ENCODE peak calls at places on chromosomes 7 and 10, in ten cellular contexts. M is SK-N-SH; B is CD4-positive, alpha-beta memory T cell; W is WERI-Rb-1; L is H1; R is PC-9; J is pancreas; P is HCT116; N is adrenal gland; G is Peyer's patch. D is an unnamed sample.

GRCh38 chr7:26199301-26200112 is 1.0 kb downstream of the HNRNPA2B1 start:
- DNase-seq in L (no peak), R (no peak), G (peak; percentile 88), J (peak; percentile 73), M (peak; percentile 61), N (peak; percentile 77), W (peak; percentile 62), P (no peak), B (peak; percentile 78), D (peak; percentile 86)

GRCh38 chr7:107150375-107151073 is 18.3 kb upstream of the HBP1 start:
- DNase-seq in R (peak; percentile 70), B (peak; percentile 74), P (peak; percentile 51), N (peak; percentile 91), W (peak; percentile 61), J (peak; percentile 62), L (peak; percentile 71), M (peak; percentile 49), G (peak; percentile 92), D (peak; percentile 72)

GRCh38 chr10:50497758-50498157 is 126.0 kb downstream of the SGMS1 start:
- DNase-seq in P (no peak), R (no peak), M (no peak), B (no peak), L (no peak), G (no peak), W (no peak), J (no peak), N (no peak), D (no peak)

GRCh38 chr10:48681749-48682148 is 2.9 kb upstream of the WDFY4 start:
- DNase-seq in N (no peak), M (no peak), G (no peak), J (no peak), L (no peak), P (no peak), W (no peak), B (no peak), R (no peak), D (no peak)

GRCh38 chr7:106126170-106126938 is 14.2 kb upstream of the SYPL1 start:
- DNase-seq in B (peak; percentile 45), M (no peak), J (no peak), W (no peak), L (no peak), N (peak; percentile 67), G (peak; percentile 61), R (peak; percentile 21), P (no peak), D (no peak)

GRCh38 chr10:107952649-107953589 is 788.4 kb upstream of the SORCS1 start:
- DNase-seq in P (no peak), L (no peak), R (no peak), B (no peak), G (no peak), J (no peak), W (no peak), M (no peak), N (no peak), D (no peak)

GRCh38 chr10:114544045-114544659 is 113.9 kb downstream of the ABLIM1 start:
- DNase-seq in B (peak; percentile 80), G (peak; percentile 93), W (no peak), M (no peak), L (no peak), R (peak; percentile 57), J (no peak), N (peak; percentile 26), P (no peak), D (no peak)

GRCh38 chr7:143395187-143396149 is 13.2 kb downstream of the EPHA1 start:
- DNase-seq in R (no peak), L (no peak), M (no peak), G (peak; percentile 65), W (no peak), N (peak; percentile 55), B (no peak), J (no peak), P (no peak), D (no peak)

GRCh38 chr10:110074298-110074697 is 66.5 kb downstream of the ADD3 start:
- DNase-seq in N (no peak), W (no peak), G (no peak), M (no peak), L (no peak), P (no peak), J (no peak), R (no peak), B (no peak), D (no peak)

DNA sequence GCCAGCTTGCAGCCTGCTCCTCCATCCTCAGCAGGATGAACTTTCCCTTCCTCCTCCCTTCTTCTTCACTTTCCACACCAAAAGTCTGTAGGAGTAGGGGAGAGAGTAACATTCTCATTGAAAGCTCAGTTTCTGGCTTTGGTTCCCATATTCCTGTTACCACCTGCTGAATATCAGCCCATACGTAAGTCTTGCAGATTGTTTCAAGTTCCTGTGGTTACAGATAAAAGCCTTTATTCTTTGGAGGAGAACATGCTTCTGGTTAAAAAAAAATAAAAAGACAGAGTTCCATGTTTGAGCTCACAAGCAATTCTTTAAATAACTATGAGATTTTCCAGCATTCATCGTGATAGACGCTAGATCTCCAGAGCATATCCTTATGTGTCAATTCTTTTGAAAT is 637.3 kb downstream of the SUGCT start:
- DNase-seq in P (no peak), L (no peak), B (no peak), N (no peak), R (no peak), W (no peak), M (no peak), G (no peak), J (no peak), D (no peak)
- H3K36me3 ChIP-seq in P (no peaks in the 10 kb centered on the region), L (no peaks in the 10 kb centered on the region), B (no peaks in the 10 kb centered on the region), N (no peaks in the 10 kb centered on the region), R (no peaks in the 10 kb centered on the region), W (no peaks in the 10 kb centered on the region), M (peaks cover 9% of the 10 kb centered on the region), G (no peaks in the 10 kb centered on the region), J (no peaks in the 10 kb centered on the region), D (no peaks in the 10 kb centered on the region)

GRCh38 chr10:21506351-21506750 is 19.1 kb downstream of the SKIDA1 start:
- DNase-seq in L (no peak), J (no peak), N (no peak), P (no peak), B (no peak), W (no peak), R (no peak), G (no peak), M (no peak), D (peak; percentile 18)

GRCh38 chr10:21503580-21503979 is 21.9 kb downstream of the SKIDA1 start:
- DNase-seq in L (no peak), B (no peak), W (no peak), R (no peak), G (no peak), M (no peak), N (no peak), J (no peak), P (no peak), D (no peak)

GRCh38 chr10:21508987-21509334 is 16.5 kb downstream of the SKIDA1 start:
- DNase-seq in R (no peak), J (no peak), M (no peak), B (no peak), N (no peak), P (no peak), L (peak; percentile 72), W (no peak), G (no peak), D (peak; percentile 81)

GRCh38 chr10:21507066-21507669 is 18.3 kb downstream of the SKIDA1 start:
- DNase-seq in W (no peak), P (no peak), L (no peak), G (no peak), J (no peak), M (no peak), N (no peak), R (no peak), B (no peak), D (peak; percentile 58)

DNA sequence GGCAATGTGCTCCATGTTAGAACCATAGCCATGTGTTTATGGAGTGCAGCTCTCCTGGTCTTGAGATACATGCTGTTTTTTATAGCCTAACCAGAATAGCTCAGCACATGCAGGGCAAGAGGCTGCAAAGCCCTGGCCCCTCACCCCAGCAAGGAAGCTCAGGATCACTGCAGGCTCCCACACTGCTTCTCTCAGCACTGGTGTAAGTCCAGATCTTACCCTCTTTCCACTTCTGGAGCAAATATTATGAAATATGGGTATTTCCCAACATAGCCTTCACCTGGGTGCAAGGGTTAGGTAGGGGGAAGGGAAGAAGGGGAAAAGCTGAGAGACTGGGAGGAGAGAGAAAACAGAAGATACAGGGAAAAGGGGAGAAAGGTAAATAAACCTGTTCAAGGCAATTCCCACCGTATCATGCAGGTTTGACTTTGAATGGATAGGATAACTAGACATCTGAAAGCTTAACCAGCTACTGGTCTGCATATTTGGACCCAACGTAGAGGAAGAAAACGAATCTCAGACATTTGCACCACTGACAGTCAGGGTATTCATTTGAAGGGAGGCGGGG is 19.7 kb downstream of the SKIDA1 start:
- DNase-seq in G (no peak), P (no peak), R (no peak), M (peak; percentile 67), N (no peak), B (no peak), J (no peak), W (no peak), L (no peak), D (peak; percentile 54)
- H3K36me3 ChIP-seq in G (no peaks in the 10 kb centered on the region), P (no peaks in the 10 kb centered on the region), R (no peaks in the 10 kb centered on the region), M (no peaks in the 10 kb centered on the region), N (no peaks in the 10 kb centered on the region), B (no peaks in the 10 kb centered on the region), J (no peaks in the 10 kb centered on the region), W (no peaks in the 10 kb centered on the region), L (no peaks in the 10 kb centered on the region), D (no peaks in the 10 kb centered on the region)

DNA sequence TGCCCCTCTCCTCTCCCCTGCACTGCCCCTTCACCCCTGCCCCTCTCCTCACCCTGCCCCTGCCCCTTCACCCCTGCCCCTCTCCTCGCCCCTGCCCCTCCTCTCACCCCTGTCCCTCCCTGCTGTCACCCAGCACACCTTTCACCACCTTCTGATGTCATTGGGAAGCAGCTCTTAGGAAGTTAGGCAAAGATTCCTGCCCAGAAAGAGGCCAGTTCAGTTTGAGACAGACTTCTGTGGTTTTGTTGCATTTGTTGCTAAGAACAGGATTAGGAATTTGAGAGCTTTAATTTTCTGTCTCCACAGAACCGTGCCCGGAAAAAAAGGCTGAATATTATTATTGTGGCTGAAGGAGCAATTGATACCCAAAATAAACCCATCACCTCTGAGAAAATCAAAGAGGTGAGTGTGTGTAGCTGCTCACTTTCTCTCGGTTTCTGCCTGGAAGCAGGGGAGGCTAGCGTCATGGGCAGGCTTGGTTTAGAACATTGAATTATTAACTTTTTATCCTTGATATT is 39.6 kb downstream of the PFKP start:
- DNase-seq in R (no peak), J (no peak), P (no peak), N (no peak), M (no peak), B (no peak), L (no peak), G (no peak), W (no peak), D (no peak)
- H3K36me3 ChIP-seq in R (no peaks in the 10 kb centered on the region), J (no peaks in the 10 kb centered on the region), P (peaks cover 74% of the 10 kb centered on the region), N (no peaks in the 10 kb centered on the region), M (peaks cover 51% of the 10 kb centered on the region), B (peaks cover 71% of the 10 kb centered on the region), L (peaks cover 20% of the 10 kb centered on the region), G (no peaks in the 10 kb centered on the region), W (no peaks in the 10 kb centered on the region), D (no peaks in the 10 kb centered on the region)

DNA sequence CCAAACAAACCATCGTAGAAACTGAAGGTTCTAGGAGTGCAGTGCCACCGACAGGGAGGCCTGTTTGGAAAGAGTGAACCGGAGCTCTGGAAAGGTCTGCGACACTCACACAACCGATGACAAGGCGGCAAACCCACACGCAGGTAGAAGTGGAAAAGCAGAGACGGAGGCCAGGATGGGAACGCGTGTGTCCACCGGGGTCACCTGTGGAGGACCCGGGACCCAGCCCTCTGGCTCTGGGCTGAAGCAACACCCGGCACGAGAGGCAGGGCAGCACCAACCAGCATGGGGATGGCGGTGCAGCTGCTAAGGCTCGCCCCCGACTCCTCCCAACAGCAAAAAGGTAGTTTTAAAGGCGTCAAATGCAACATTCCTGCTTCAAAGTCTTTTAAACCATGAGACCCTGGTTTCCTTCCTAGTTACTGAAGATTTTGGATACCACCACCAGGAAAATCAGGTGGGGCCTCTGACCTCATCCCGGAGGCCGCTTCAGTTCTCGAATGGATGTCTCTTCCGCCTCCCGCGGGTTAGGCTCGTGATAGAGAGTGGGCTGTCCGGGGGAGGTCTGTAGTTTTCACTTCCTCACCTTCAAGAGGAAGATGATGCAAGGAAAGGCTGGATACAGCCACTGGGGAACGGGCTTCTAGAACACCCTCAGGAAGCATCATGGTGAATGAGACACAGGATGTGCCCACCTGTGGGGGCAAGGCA is 115.5 kb downstream of the SMURF1 start:
- DNase-seq in N (peak; percentile 21), W (no peak), P (no peak), M (no peak), J (no peak), B (no peak), L (no peak), G (peak; percentile 46), R (no peak), D (no peak)
- H3K36me3 ChIP-seq in N (no peaks in the 10 kb centered on the region), W (peaks cover 53% of the 10 kb centered on the region), P (peaks cover 22% of the 10 kb centered on the region), M (peaks cover 59% of the 10 kb centered on the region), J (peaks cover 2% of the 10 kb centered on the region), B (peaks cover 36% of the 10 kb centered on the region), L (peaks cover 20% of the 10 kb centered on the region), G (no peaks in the 10 kb centered on the region), R (peaks cover 31% of the 10 kb centered on the region), D (no peaks in the 10 kb centered on the region)